ENCODE peak calls at places on chromosomes 3 and 15, in ten cellular contexts. E is hypothalamus; K is activated naive CD4-positive, alpha-beta T cell treated with anti-CD3 and anti-CD28 coated beads, Interleukin-2, amount 10 ng/mL, durations not matched to agents 7 days and 5 days; X is LoVo; F is tibial nerve; D is germinal center; G is HTR-8/SVneo; M is dorsolateral prefrontal cortex; P is NCI-H774; S is stimulated activated CD8-positive, alpha-beta memory T cell treated with anti-CD3 and anti-CD28 coated beads, Interleukin-2, amount 100 ng/mL, for 48 hours. W is an unnamed sample.

GRCh38 chr3:56424885-56425284 is 43.4 kb downstream of the ERC2 start:
- DNase-seq in E (no peak), K (no peak), X (no peak), F (no peak), D (no peak), G (no peak), M (no peak), P (no peak), S (no peak), W (no peak)

GRCh38 chr3:101509276-101509675 is 3.7 kb downstream of the SENP7 start:
- DNase-seq in E (no peak), K (no peak), X (no peak), F (no peak), D (no peak), G (no peak), M (no peak), P (no peak), S (no peak), W (no peak)

GRCh38 chr15:65402971-65403370 is 19.8 kb downstream of the IGDCC4 start:
- DNase-seq in E (no peak), K (no peak), X (no peak), F (no peak), D (no peak), G (no peak), M (no peak), P (no peak), S (no peak), W (no peak)

GRCh38 chr3:145058483-145058882 is 1086.9 kb downstream of the DIPK2A start:
- DNase-seq in E (no peak), K (no peak), X (no peak), F (no peak), D (no peak), G (no peak), M (no peak), P (no peak), S (no peak), W (no peak)

GRCh38 chr3:73611176-73611575 is 13.6 kb downstream of the PDZRN3 start:
- DNase-seq in E (no peak), K (no peak), X (no peak), F (no peak), D (no peak), G (no peak), M (no peak), P (no peak), S (no peak), W (no peak)

GRCh38 chr3:22263042-22263441 is 512.0 kb upstream of the ZNF385D start:
- DNase-seq in E (no peak), K (no peak), X (no peak), F (no peak), D (no peak), G (peak; percentile 19), M (no peak), P (no peak), S (no peak), W (no peak)

GRCh38 chr3:58654466-58654865 is 12.1 kb downstream of the FAM3D start:
- DNase-seq in E (no peak), K (no peak), X (no peak), F (no peak), D (no peak), G (no peak), M (no peak), P (no peak), S (no peak), W (no peak)

GRCh38 chr3:143002083-143002712 is 828 bp downstream of the U2SURP start:
- DNase-seq in E (no peak), K (peak; percentile 38), X (peak; percentile 15), F (no peak), D (peak; percentile 45), G (no peak), M (no peak), P (no peak), S (no peak), W (no peak)

GRCh38 chr15:64865998-64866520 is 24.3 kb downstream of the PLEKHO2 start:
- DNase-seq in E (peak; percentile 26), K (no peak), X (no peak), F (no peak), D (no peak), G (peak; percentile 69), M (no peak), P (no peak), S (no peak), W (no peak)

GRCh38 chr3:157064402-157064801 is 95.5 kb downstream of the CCNL1 start:
- DNase-seq in E (no peak), K (no peak), X (no peak), F (peak; percentile 54), D (peak; percentile 21), G (no peak), M (no peak), P (no peak), S (no peak), W (no peak)

GRCh38 chr3:129383292-129383860 is 45.1 kb downstream of the EFCAB12 start:
- DNase-seq in E (peak; percentile 21), K (peak; percentile 57), X (peak; percentile 58), F (peak; percentile 24), D (peak; percentile 86), G (peak; percentile 84), M (peak; percentile 26), P (peak; percentile 8), S (peak; percentile 24), W (peak; percentile 84)

GRCh38 chr3:37995652-37996641 is 5.4 kb downstream of the VILL start:
- DNase-seq in E (no peak), K (peak; percentile 62), X (no peak), F (no peak), D (no peak), G (no peak), M (no peak), P (no peak), S (no peak), W (peak; percentile 93)

GRCh38 chr15:34753236-34753894 is 1.4 kb downstream of the GJD2 start:
- DNase-seq in E (no peak), K (peak; percentile 23), X (no peak), F (no peak), D (no peak), G (peak; percentile 25), M (no peak), P (no peak), S (no peak), W (peak; percentile 25)

GRCh38 chr3:197501879-197502620 is 53.7 kb downstream of the BDH1 start:
- DNase-seq in E (peak; percentile 26), K (peak; percentile 55), X (peak; percentile 76), F (no peak), D (peak; percentile 74), G (no peak), M (no peak), P (peak; percentile 14), S (peak; percentile 39), W (peak; percentile 82)

GRCh38 chr3:73389104-73389809 is 235.5 kb downstream of the PDZRN3 start:
- DNase-seq in E (no peak), K (no peak), X (no peak), F (no peak), D (no peak), G (no peak), M (no peak), P (no peak), S (no peak), W (no peak)

GRCh38 chr3:14842277-14842676 is 23.5 kb downstream of the FGD5 start:
- DNase-seq in E (no peak), K (no peak), X (no peak), F (no peak), D (no peak), G (no peak), M (no peak), P (no peak), S (no peak), W (no peak)

GRCh38 chr15:71448688-71449114 is 333.4 kb downstream of the THSD4 start:
- DNase-seq in E (no peak), K (no peak), X (peak; percentile 70), F (peak; percentile 90), D (peak; percentile 27), G (peak; percentile 48), M (no peak), P (peak; percentile 19), S (no peak), W (peak; percentile 56)

GRCh38 chr3:128079823-128080222 is 27.6 kb downstream of the SEC61A1 start:
- DNase-seq in E (no peak), K (no peak), X (no peak), F (no peak), D (no peak), G (no peak), M (no peak), P (no peak), S (no peak), W (no peak)

GRCh38 chr15:70541511-70541910 is 221.8 kb downstream of the UACA start:
- DNase-seq in E (no peak), K (no peak), X (no peak), F (no peak), D (no peak), G (no peak), M (no peak), P (no peak), S (no peak), W (no peak)

GRCh38 chr3:153734777-153735551 is 386.2 kb upstream of the ARHGEF26 start:
- DNase-seq in E (no peak), K (no peak), X (peak; percentile 92), F (no peak), D (no peak), G (no peak), M (no peak), P (no peak), S (no peak), W (no peak)

GRCh38 chr3:73141531-73141930 is 80.1 kb downstream of the EBLN2 start:
- DNase-seq in E (no peak), K (no peak), X (no peak), F (peak; percentile 79), D (no peak), G (no peak), M (no peak), P (no peak), S (no peak), W (no peak)

W was measured in cerebellar cortex.